ENCODE peak calls at places on chromosomes 6 and 20, in four cellular contexts. I, R, T and M are unnamed samples.
A peak's percentile ranks its signal among the peaks of the same experiment; 100 is the strongest.

GRCh38 chr6:85126448-85127178 is 323.3 kb upstream of the NT5E start:
- DNase-seq in I (peak; percentile 8), R (peak; percentile 75), T (peak; percentile 11), M (no peak)

GRCh38 chr6:157514659-157515496 is 133.9 kb downstream of the ZDHHC14 start:
- DNase-seq in I (no peak), R (peak; percentile 99), T (peak; percentile 23), M (peak; percentile 59)

GRCh38 chr6:168385380-168385779 is 55.6 kb upstream of the SMOC2 start:
- DNase-seq in I (no peak), R (no peak), T (no peak), M (no peak)

GRCh38 chr20:46592580-46593362 is 42.3 kb upstream of the OCSTAMP start:
- DNase-seq in I (no peak), R (no peak), T (no peak), M (no peak)

GRCh38 chr6:148323344-148323743 is 19.3 kb upstream of the SASH1 start:
- DNase-seq in I (no peak), R (no peak), T (no peak), M (no peak)

GRCh38 chr20:1946762-1947534 is 46.9 kb downstream of the PDYN start:
- DNase-seq in I (no peak), R (no peak), T (no peak), M (no peak)

GRCh38 chr6:83270971-83271714 is 78.0 kb downstream of the RWDD2A start:
- DNase-seq in I (no peak), R (peak; percentile 80), T (no peak), M (no peak)

GRCh38 chr6:159899994-159900745 is 9.4 kb downstream of the MAS1 start:
- DNase-seq in I (no peak), R (no peak), T (peak; percentile 53), M (no peak)

GRCh38 chr6:71349976-71350615 is 61.5 kb downstream of the OGFRL1 start:
- DNase-seq in I (no peak), R (peak; percentile 29), T (peak; percentile 16), M (no peak)

GRCh38 chr6:56708810-56709597 is 66.3 kb upstream of the DST start:
- DNase-seq in I (peak; percentile 54), R (peak; percentile 73), T (no peak), M (no peak)

GRCh38 chr20:42836339-42836738 is 353.4 kb downstream of the PTPRT start:
- DNase-seq in I (no peak), R (no peak), T (no peak), M (no peak)

GRCh38 chr20:46346770-46347169 is 38.5 kb upstream of the CDH22 start:
- DNase-seq in I (no peak), R (no peak), T (no peak), M (no peak)

GRCh38 chr6:97437087-97437486 is 154.1 kb upstream of the MMS22L start:
- DNase-seq in I (peak; percentile 27), R (peak; percentile 34), T (no peak), M (no peak)

GRCh38 chr6:36139431-36139830 is 9.1 kb downstream of the MAPK13 start:
- DNase-seq in I (no peak), R (no peak), T (no peak), M (no peak)
- TF ChIP-seq CTCF in I (peak; percentile 63), R (peak; percentile 40), T (peak; percentile 2), M (peak; percentile 25)

GRCh38 chr20:19785886-19786285 is 27.8 kb downstream of the RIN2 start:
- DNase-seq in I (no peak), R (no peak), T (no peak), M (no peak)

GRCh38 chr20:19786311-19786710 is 28.3 kb downstream of the RIN2 start:
- DNase-seq in I (no peak), R (peak; percentile 91), T (peak; percentile 91), M (no peak)

GRCh38 chr20:19784511-19785172 is 26.6 kb downstream of the RIN2 start:
- DNase-seq in I (peak; percentile 59), R (peak; percentile 91), T (peak; percentile 72), M (peak; percentile 87)

GRCh38 chr20:19783966-19784401 is 25.9 kb downstream of the RIN2 start:
- DNase-seq in I (no peak), R (peak; percentile 72), T (no peak), M (no peak)

DNA sequence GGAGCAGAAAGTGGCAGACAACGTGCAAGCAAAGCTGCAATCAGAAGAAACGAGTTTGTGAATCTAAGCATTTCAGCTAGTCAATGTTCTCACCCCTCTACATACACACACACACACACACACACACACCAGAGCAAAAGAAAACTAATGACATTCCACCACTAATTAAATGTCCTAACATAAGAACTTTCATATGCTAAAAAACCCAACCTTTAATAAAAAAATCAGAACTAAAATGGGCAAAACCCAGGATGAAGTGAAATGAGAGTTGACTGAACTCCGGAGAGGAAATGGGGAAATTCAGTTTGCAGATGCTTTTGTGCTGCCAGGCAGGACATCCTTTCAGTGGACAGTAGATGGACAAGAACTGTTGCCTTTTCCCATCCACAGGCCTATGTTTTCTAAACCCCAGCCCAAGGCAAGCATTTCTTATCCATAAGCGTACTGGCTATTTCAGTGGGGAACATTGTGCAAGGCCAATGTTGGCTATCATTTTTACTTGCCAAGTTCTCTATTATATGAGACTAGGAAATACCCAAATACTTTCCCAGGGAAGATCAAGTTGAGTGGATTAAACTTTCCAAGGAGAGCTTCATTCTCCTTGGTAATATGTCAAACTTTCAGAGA is 27.2 kb downstream of the RIN2 start:
- DNase-seq in I (no peak), R (no peak), T (no peak), M (no peak)
- TF ChIP-seq CTCF in I (peak; percentile 43), R (no peak), T (no peak), M (no peak)

GRCh38 chr6:33428891-33429744 is 9.3 kb downstream of the SYNGAP1 start:
- DNase-seq in I (no peak), R (no peak), T (no peak), M (no peak)

GRCh38 chr6:33428219-33428890 is 8.5 kb downstream of the SYNGAP1 start:
- DNase-seq in I (peak; percentile 70), R (peak; percentile 36), T (no peak), M (no peak)

GRCh38 chr6:33425668-33426577 is 6.1 kb downstream of the SYNGAP1 start:
- DNase-seq in I (peak; percentile 78), R (peak; percentile 85), T (peak; percentile 47), M (peak; percentile 94)

GRCh38 chr6:33426590-33427563 is 7.0 kb downstream of the SYNGAP1 start:
- DNase-seq in I (peak; percentile 24), R (no peak), T (no peak), M (no peak)

DNA sequence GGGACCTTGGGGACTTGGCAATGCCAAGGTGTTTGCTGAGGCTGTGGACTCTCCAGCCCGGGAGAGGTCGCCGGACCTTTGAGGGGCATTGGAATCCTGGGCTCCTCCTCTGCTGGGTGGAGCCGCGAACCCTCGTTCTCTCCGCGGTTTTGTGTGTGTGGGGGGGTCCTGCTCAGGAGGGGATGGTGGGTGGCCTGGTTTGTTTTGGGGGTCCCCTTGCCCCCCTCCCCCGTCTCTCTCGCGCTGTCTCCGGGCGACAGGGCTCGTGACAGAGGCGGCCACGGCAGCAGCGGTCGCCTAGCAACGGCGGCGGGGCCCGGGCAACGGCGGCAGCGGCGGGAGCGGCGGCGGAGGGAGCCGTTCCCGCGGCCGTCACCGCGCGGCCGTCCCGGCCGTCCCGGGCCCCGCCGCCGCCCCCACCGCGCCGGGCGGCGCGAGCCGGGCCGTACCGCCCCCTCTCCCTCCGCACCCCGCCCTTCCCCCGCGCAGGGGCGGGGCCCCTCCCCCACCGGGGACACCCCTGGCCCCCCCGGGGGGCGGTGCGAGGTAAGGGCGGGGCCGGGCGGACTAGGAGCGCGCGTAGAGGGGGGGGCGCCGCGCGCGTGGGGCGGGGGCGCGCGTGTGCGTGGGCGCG is 7.8 kb downstream of the SYNGAP1 start:
- DNase-seq in I (peak; percentile 31), R (peak; percentile 21), T (no peak), M (no peak)
- TF ChIP-seq CTCF in I (no peak), R (no peak), T (no peak), M (no peak)

GRCh38 chr6:24547243-24547642 is 52.5 kb downstream of the ALDH5A1 start:
- DNase-seq in I (peak; percentile 65), R (no peak), T (no peak), M (no peak)
- TF ChIP-seq CTCF in I (peak; percentile 69), R (no peak), T (no peak), M (no peak)